ENCODE peak calls at places on chromosomes 11 and 22, in nine cellular contexts. X is GM23338, D is ovary, B is neural progenitor cell, J is body of pancreas, I is K562, L is MM.1S, G is H1, K is prostate gland. Z is an unnamed sample.

GRCh38 chr22:47143249-47143938 is 380.9 kb downstream of the TBC1D22A start:
- DNase-seq in K (no peak), I (no peak), D (no peak), G (no peak), X (no peak), J (peak), L (no peak), B (no peak), Z (no peak)

GRCh38 chr11:57434640-57435546 is 8.0 kb upstream of the SLC43A3 start:
- DNase-seq in G (no peak), X (no peak), J (no peak), B (no peak), I (no peak), D (no peak), K (peak), L (no peak), Z (no peak)

GRCh38 chr11:117143390-117143789 is 697 bp upstream of the PAFAH1B2 start:
- DNase-seq in X (peak), J (peak), D (peak), B (peak), I (peak), L (peak), G (no peak), K (peak), Z (peak)

GRCh38 chr11:64285885-64286800 is 495 bp downstream of the GPR137 start:
- DNase-seq in L (peak), D (no peak), I (no peak), G (peak), K (no peak), B (peak), J (peak), X (no peak), Z (no peak)

GRCh38 chr11:45541693-45542434 is 123.6 kb downstream of the CHST1 start:
- DNase-seq in I (no peak), G (no peak), B (no peak), J (no peak), K (no peak), L (no peak), D (no peak), X (no peak), Z (no peak)

GRCh38 chr11:16941935-16942334 is 72.3 kb downstream of the PLEKHA7 start:
- DNase-seq in D (no peak), I (no peak), G (no peak), B (no peak), X (no peak), J (no peak), L (no peak), K (no peak), Z (no peak)

GRCh38 chr11:113974741-113975470 is at the start of gene HTR3A:
- DNase-seq in L (no peak), X (peak), I (peak), J (peak), B (peak), D (peak), G (peak), K (peak), Z (peak)

GRCh38 chr22:48449466-48450187 is 1378.0 kb downstream of the BRD1 start:
- DNase-seq in X (no peak), J (no peak), I (no peak), G (no peak), L (no peak), K (no peak), B (no peak), D (peak), Z (no peak)

GRCh38 chr11:12683857-12684256 is 9.6 kb downstream of the TEAD1 start:
- DNase-seq in J (no peak), I (peak), D (no peak), B (no peak), L (no peak), G (no peak), K (no peak), X (no peak), Z (no peak)

GRCh38 chr11:22536036-22536435 is 89.6 kb downstream of the FANCF start:
- DNase-seq in L (no peak), X (no peak), B (no peak), J (no peak), G (no peak), I (no peak), D (no peak), K (no peak), Z (no peak)

GRCh38 chr11:76623171-76623883 is 47.2 kb downstream of the LRRC32 start:
- DNase-seq in K (no peak), L (no peak), J (no peak), X (no peak), I (peak), B (no peak), D (peak), G (no peak), Z (no peak)

GRCh38 chr22:25395915-25396314 is 168.6 kb upstream of the GRK3 start:
- DNase-seq in B (no peak), G (no peak), D (no peak), I (no peak), L (no peak), K (no peak), X (no peak), J (no peak), Z (no peak)

GRCh38 chr11:130202818-130203671 is 43.5 kb downstream of the ST14 start:
- DNase-seq in L (no peak), J (peak), K (no peak), D (peak), B (no peak), X (no peak), I (no peak), G (no peak), Z (no peak)

GRCh38 chr11:123233280-123233977 is 38.4 kb upstream of the CLMP start:
- DNase-seq in G (no peak), K (no peak), J (no peak), L (peak), X (no peak), D (no peak), I (no peak), B (no peak), Z (no peak)

GRCh38 chr11:90134420-90135003 is at the start of gene NAALAD2:
- DNase-seq in D (peak), G (peak), L (peak), K (peak), B (peak), J (peak), I (peak), X (peak), Z (peak)

GRCh38 chr11:20626279-20626678 is 26.9 kb downstream of the SLC6A5 start:
- DNase-seq in X (no peak), G (no peak), I (no peak), L (no peak), D (no peak), B (no peak), K (no peak), J (no peak), Z (no peak)

GRCh38 chr11:36066891-36067290 is 123.0 kb downstream of the LDLRAD3 start:
- DNase-seq in J (no peak), X (no peak), I (no peak), G (no peak), B (no peak), K (no peak), D (no peak), L (no peak), Z (no peak)

GRCh38 chr11:36065436-36065835 is 121.6 kb downstream of the LDLRAD3 start:
- DNase-seq in G (no peak), B (no peak), K (no peak), J (no peak), D (no peak), I (peak), L (no peak), X (no peak), Z (no peak)

GRCh38 chr11:36060926-36061325 is 117.1 kb downstream of the LDLRAD3 start:
- DNase-seq in G (no peak), J (no peak), I (no peak), L (no peak), K (no peak), X (no peak), D (no peak), B (no peak), Z (no peak)

GRCh38 chr11:36059660-36060059 is 115.8 kb downstream of the LDLRAD3 start:
- DNase-seq in D (no peak), X (no peak), K (no peak), B (no peak), G (no peak), I (no peak), J (no peak), L (no peak), Z (no peak)

DNA sequence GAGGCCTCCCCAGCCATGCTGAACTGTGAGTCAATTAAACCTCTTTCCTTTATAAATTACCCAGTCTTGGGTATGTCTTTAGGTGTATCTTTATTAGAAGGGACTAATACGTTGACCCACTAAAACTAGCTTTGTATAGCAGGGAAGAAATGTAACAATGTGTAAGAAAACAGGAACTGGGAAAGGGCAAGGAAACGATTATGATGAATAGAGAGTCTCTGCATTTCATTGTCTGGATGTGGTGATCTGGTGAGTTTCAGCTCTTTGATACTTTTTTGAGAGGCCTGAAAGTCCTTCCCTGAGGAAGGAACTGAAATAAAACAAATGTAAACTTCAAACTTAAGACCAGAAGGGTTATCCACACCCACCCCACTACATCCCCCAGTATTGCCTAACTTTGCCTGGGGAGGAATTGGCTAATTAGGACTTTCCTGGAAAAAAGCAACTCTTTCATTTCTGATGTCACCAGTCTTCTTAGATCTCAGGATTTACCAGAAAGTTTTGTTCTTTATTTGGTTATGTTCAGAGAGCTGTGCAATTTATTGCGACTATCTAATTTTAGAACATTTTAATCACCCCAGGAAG is 119.0 kb downstream of the LDLRAD3 start:
- DNase-seq in I (no peak), B (no peak), D (no peak), L (no peak), X (no peak), J (no peak), K (no peak), G (no peak), Z (no peak)
- TF ChIP-seq CTCF in I (no peak), B (no peak), D (no peak), L (no peak), X (no peak), J (no peak), K (no peak), G (no peak), Z (no peak)

DNA sequence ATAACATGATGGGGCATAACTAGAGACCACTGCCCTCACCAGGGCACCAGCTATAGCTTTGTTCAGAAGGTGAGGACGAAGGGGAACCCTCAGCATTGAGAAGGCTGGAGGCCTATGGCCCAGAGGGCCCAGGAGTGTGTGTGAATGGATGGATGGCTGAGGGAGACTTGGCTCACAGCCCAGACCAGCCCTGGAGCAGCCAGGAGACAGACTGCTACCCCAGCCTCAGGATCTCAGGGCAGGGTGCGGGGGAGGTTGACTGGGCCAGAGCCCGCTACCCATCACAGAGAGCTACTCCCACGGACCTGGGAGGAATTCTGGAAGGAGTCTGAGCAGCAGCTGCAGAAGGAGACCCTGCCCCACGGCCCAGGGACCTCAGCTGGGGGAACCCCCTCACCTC is 5.5 kb upstream of the CSDC2 start:
- DNase-seq in B (no peak), I (no peak), K (no peak), D (peak), J (no peak), X (no peak), G (no peak), L (no peak), Z (no peak)
- H3K27ac ChIP-seq in B (no peak), I (no peak), K (no peak), D (peak), J (no peak), X (no peak), G (no peak), L (no peak), Z (no peak)

GRCh38 chr11:75475767-75476650 is 43.0 kb upstream of the KLHL35 start:
- DNase-seq in L (no peak), X (no peak), D (peak), I (peak), G (no peak), B (no peak), K (no peak), J (peak), Z (peak)
- H3K4me3 ChIP-seq in L (no peak), X (no peak), D (no peak), I (no peak), G (no peak), B (no peak), K (no peak), J (no peak), Z (no peak)

DNA sequence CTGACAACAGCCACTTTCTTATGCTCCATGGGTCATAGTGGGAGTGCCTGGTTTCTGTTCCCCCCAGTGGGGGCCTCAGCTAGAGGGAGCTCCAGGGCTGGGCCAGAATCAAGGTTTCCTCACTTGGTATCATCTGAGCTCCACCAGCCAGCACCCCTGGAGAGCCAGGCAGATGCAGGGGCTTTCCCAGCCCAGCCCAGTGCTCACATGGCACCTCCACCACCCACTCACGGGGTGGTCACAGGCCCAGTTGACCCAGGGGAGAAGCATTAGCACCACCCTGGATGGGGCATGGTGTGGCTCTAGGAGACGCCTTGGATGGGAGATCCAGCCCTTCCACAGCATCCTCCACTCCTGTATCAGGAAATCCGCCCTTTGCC is 24.1 kb upstream of the WNT7B start:
- DNase-seq in G (no peak), K (no peak), B (no peak), L (no peak), J (no peak), I (no peak), X (no peak), D (peak), Z (no peak)
- TF ChIP-seq CTCF in G (no peak), K (no peak), B (no peak), L (no peak), J (no peak), I (no peak), X (peak), D (no peak), Z (no peak)

GRCh38 chr11:7522106-7522505 is 8.3 kb downstream of the PPFIBP2 start:
- DNase-seq in B (no peak), K (no peak), J (no peak), D (no peak), I (no peak), X (no peak), L (no peak), G (no peak), Z (no peak)
- H3K27ac ChIP-seq in B (no peak), K (no peak), J (no peak), D (no peak), I (no peak), X (no peak), L (no peak), G (no peak), Z (peak)

GRCh38 chr22:19522190-19522880 is 1.9 kb downstream of the CLDN5 start:
- DNase-seq in I (no peak), L (no peak), X (no peak), J (no peak), K (no peak), B (no peak), G (no peak), D (no peak), Z (peak)
- H3K4me3 ChIP-seq in I (no peak), L (no peak), X (peak), J (no peak), K (no peak), B (peak), G (no peak), D (peak), Z (peak)

GRCh38 chr11:105000167-105000566 is 22.8 kb downstream of the CASP5 start:
- DNase-seq in K (no peak), B (peak), X (peak), J (no peak), I (no peak), D (no peak), L (no peak), G (peak), Z (no peak)
- TF ChIP-seq CTCF in K (no peak), B (peak), X (peak), J (no peak), I (no peak), D (no peak), L (peak), G (peak), Z (no peak)

Z was measured in heart right ventricle.